ENCODE peak calls at places on chromosomes 11 and 22, in nine cellular contexts. L, E, S, O, R, F, A, M and D are unnamed samples.

GRCh38 chr22:41267958-41268357 is 18.0 kb downstream of the RANGAP1 start:
- DNase-seq in L (no peak), E (no peak), S (no peak), O (no peak), R (no peak), F (no peak), A (no peak), M (no peak), D (no peak)

GRCh38 chr22:31891366-31892079 is 52.8 kb upstream of the YWHAH start:
- DNase-seq in L (no peak), E (no peak), S (no peak), O (no peak), R (no peak), F (no peak), A (no peak), M (no peak), D (no peak)

GRCh38 chr11:123545726-123546125 is 108.7 kb downstream of the SCN3B start:
- DNase-seq in L (no peak), E (no peak), S (no peak), O (no peak), R (no peak), F (no peak), A (no peak), M (no peak), D (no peak)

GRCh38 chr11:132430352-132431091 is 1060.1 kb downstream of the NTM start:
- DNase-seq in L (no peak), E (no peak), S (no peak), O (no peak), R (no peak), F (no peak), A (peak), M (no peak), D (no peak)

GRCh38 chr22:41517172-41518047 is 26.9 kb downstream of the POLR3H start:
- DNase-seq in L (peak), E (peak), S (no peak), O (peak), R (peak), F (peak), A (peak), M (peak), D (no peak)

GRCh38 chr22:45542001-45542520 is 39.4 kb downstream of the FBLN1 start:
- DNase-seq in L (no peak), E (no peak), S (no peak), O (no peak), R (no peak), F (no peak), A (no peak), M (no peak), D (peak)

GRCh38 chr11:41018224-41018623 is 441.2 kb downstream of the LRRC4C start:
- DNase-seq in L (no peak), E (no peak), S (no peak), O (no peak), R (no peak), F (no peak), A (no peak), M (no peak), D (no peak)

GRCh38 chr11:69415411-69416122 is 65.9 kb upstream of the LINC01488 start:
- DNase-seq in L (no peak), E (no peak), S (no peak), O (no peak), R (no peak), F (no peak), A (no peak), M (no peak), D (no peak)

GRCh38 chr22:30733081-30733680 is 38.5 kb downstream of the OSBP2 start:
- DNase-seq in L (no peak), E (peak), S (no peak), O (no peak), R (no peak), F (no peak), A (no peak), M (peak), D (no peak)

GRCh38 chr11:113578164-113578455 is 102.9 kb upstream of the DRD2 start:
- DNase-seq in L (no peak), E (no peak), S (no peak), O (no peak), R (no peak), F (no peak), A (no peak), M (no peak), D (no peak)

GRCh38 chr11:68202165-68202564 is 10.9 kb downstream of the KMT5B start:
- DNase-seq in L (no peak), E (no peak), S (no peak), O (no peak), R (no peak), F (no peak), A (no peak), M (no peak), D (no peak)

GRCh38 chr22:47164514-47165337 is 402.3 kb downstream of the TBC1D22A start:
- DNase-seq in L (no peak), E (no peak), S (no peak), O (no peak), R (no peak), F (no peak), A (no peak), M (no peak), D (no peak)

GRCh38 chr22:32600184-32600583 is 125.6 kb downstream of the FBXO7 start:
- DNase-seq in L (no peak), E (no peak), S (no peak), O (no peak), R (no peak), F (no peak), A (no peak), M (no peak), D (no peak)

GRCh38 chr11:12167098-12167999 is 57.0 kb downstream of the MICAL2 start:
- DNase-seq in L (peak), E (peak), S (no peak), O (peak), R (no peak), F (peak), A (peak), M (peak), D (no peak)

GRCh38 chr11:56842829-56843794 is 94.6 kb upstream of the OR9G4 start:
- DNase-seq in L (no peak), E (no peak), S (no peak), O (no peak), R (no peak), F (no peak), A (no peak), M (no peak), D (no peak)

GRCh38 chr11:291281-292210 is 2.6 kb downstream of the PGGHG start:
- DNase-seq in L (no peak), E (no peak), S (no peak), O (no peak), R (no peak), F (no peak), A (no peak), M (no peak), D (no peak)

GRCh38 chr11:75472081-75472732 is 39.2 kb upstream of the KLHL35 start:
- DNase-seq in L (no peak), E (no peak), S (no peak), O (no peak), R (no peak), F (no peak), A (no peak), M (no peak), D (no peak)

GRCh38 chr11:130918081-130918480 is 1.8 kb upstream of the SNX19 start:
- DNase-seq in L (no peak), E (no peak), S (no peak), O (no peak), R (no peak), F (no peak), A (no peak), M (no peak), D (no peak)